ENCODE peak calls at places on chromosome 16, in six cellular contexts. F is breast epithelium, E is psoas muscle, S is H1, Q is heart right ventricle, Z is PC-9. H is an unnamed sample.

GRCh38 chr16:13436641-13437423 is 483.1 kb upstream of the ERCC4 start:
- DNase-seq in F (no peak), E (no peak), S (no peak), Q (no peak), Z (peak), H (no peak)

GRCh38 chr16:19808061-19808621 is 76.5 kb downstream of the GPRC5B start:
- DNase-seq in F (no peak), E (no peak), S (no peak), Q (no peak), Z (peak), H (no peak)

GRCh38 chr16:62829615-62830014 is 793.4 kb upstream of the CDH8 start:
- DNase-seq in F (no peak), E (no peak), S (no peak), Q (no peak), Z (no peak), H (no peak)

GRCh38 chr16:87123356-87124001 is 193.7 kb downstream of the C16orf95 start:
- DNase-seq in F (no peak), E (no peak), S (no peak), Q (no peak), Z (no peak), H (no peak)

GRCh38 chr16:1385232-1385631 is 29.3 kb downstream of the UNKL start:
- DNase-seq in F (no peak), E (no peak), S (no peak), Q (no peak), Z (no peak), H (no peak)

GRCh38 chr16:21100447-21100846 is 50.2 kb downstream of the DNAH3 start:
- DNase-seq in F (no peak), E (no peak), S (no peak), Q (no peak), Z (no peak), H (no peak)

GRCh38 chr16:15949210-15950166 is at the start of gene ABCC1:
- DNase-seq in F (no peak), E (peak), S (peak), Q (peak), Z (no peak), H (peak)

GRCh38 chr16:70740919-70741778 is 55.3 kb upstream of the MTSS2 start:
- DNase-seq in F (no peak), E (no peak), S (no peak), Q (no peak), Z (no peak), H (no peak)

GRCh38 chr16:23836404-23837291 is 865 bp downstream of the PRKCB start:
- DNase-seq in F (no peak), E (peak), S (peak), Q (no peak), Z (no peak), H (peak)

GRCh38 chr16:11155284-11155806 is 100.7 kb downstream of the SOCS1 start:
- DNase-seq in F (no peak), E (no peak), S (no peak), Q (no peak), Z (peak), H (no peak)

GRCh38 chr16:86732621-86733297 is 154.4 kb downstream of the FOXL1 start:
- DNase-seq in F (no peak), E (no peak), S (peak), Q (no peak), Z (no peak), H (no peak)

GRCh38 chr16:9820481-9821246 is 361.6 kb downstream of the GRIN2A start:
- DNase-seq in F (no peak), E (no peak), S (no peak), Q (no peak), Z (no peak), H (no peak)

GRCh38 chr16:8729779-8730334 is 55.4 kb downstream of the ABAT start:
- DNase-seq in F (peak), E (no peak), S (no peak), Q (no peak), Z (no peak), H (no peak)

GRCh38 chr16:24841291-24841690 is 4.5 kb upstream of the SLC5A11 start:
- DNase-seq in F (no peak), E (no peak), S (no peak), Q (no peak), Z (no peak), H (no peak)

GRCh38 chr16:28915181-28915580 is 9.9 kb downstream of the RABEP2 start:
- DNase-seq in F (no peak), E (no peak), S (no peak), Q (no peak), Z (no peak), H (no peak)

GRCh38 chr16:6249863-6250262 is 1082.8 kb upstream of the RBFOX1 start:
- DNase-seq in F (no peak), E (no peak), S (no peak), Q (no peak), Z (no peak), H (no peak)

GRCh38 chr16:87701505-87701921 is 64.3 kb downstream of the KLHDC4 start:
- DNase-seq in F (no peak), E (no peak), S (no peak), Q (no peak), Z (no peak), H (no peak)

GRCh38 chr16:81036751-81037350 is 1.2 kb downstream of the ATMIN start:
- DNase-seq in F (no peak), E (no peak), S (no peak), Q (peak), Z (no peak), H (no peak)

GRCh38 chr16:53052519-53053501 is at the start of gene CHD9NB:
- DNase-seq in F (no peak), E (no peak), S (no peak), Q (no peak), Z (peak), H (no peak)

GRCh38 chr16:21684199-21684598 is 20.4 kb downstream of the OTOA start:
- DNase-seq in F (no peak), E (no peak), S (peak), Q (no peak), Z (no peak), H (peak)

GRCh38 chr16:269061-269796 is 6.5 kb downstream of the RGS11 start:
- DNase-seq in F (no peak), E (no peak), S (no peak), Q (no peak), Z (no peak), H (no peak)

GRCh38 chr16:72013888-72014538 is 5.5 kb downstream of the DHODH start:
- DNase-seq in F (no peak), E (peak), S (no peak), Q (peak), Z (no peak), H (no peak)

GRCh38 chr16:21083729-21084268 is 66.8 kb downstream of the DNAH3 start:
- DNase-seq in F (no peak), E (peak), S (peak), Q (peak), Z (no peak), H (peak)

GRCh38 chr16:58733248-58733670 is 857 bp downstream of the GOT2 start:
- DNase-seq in F (no peak), E (peak), S (no peak), Q (no peak), Z (no peak), H (no peak)

GRCh38 chr16:397135-397661 is at the start of gene NME4:
- DNase-seq in F (no peak), E (no peak), S (peak), Q (no peak), Z (no peak), H (no peak)

GRCh38 chr16:20763461-20764232 is at the start of gene ACSM3:
- DNase-seq in F (no peak), E (no peak), S (peak), Q (peak), Z (peak), H (no peak)

GRCh38 chr16:9612267-9612666 is 520.8 kb downstream of the HAPSTR1 start:
- DNase-seq in F (no peak), E (no peak), S (no peak), Q (no peak), Z (no peak), H (no peak)

GRCh38 chr16:593406-593805 is 3.5 kb downstream of the RAB40C start:
- DNase-seq in F (peak), E (no peak), S (no peak), Q (no peak), Z (peak), H (no peak)

GRCh38 chr16:12959072-12959471 is 57.7 kb downstream of the SHISA9 start:
- DNase-seq in F (no peak), E (no peak), S (no peak), Q (no peak), Z (no peak), H (no peak)

GRCh38 chr16:11356573-11357331 is 11.5 kb downstream of the RMI2 start:
- DNase-seq in F (no peak), E (peak), S (peak), Q (peak), Z (no peak), H (peak)

GRCh38 chr16:5791011-5791410 is 693.4 kb upstream of the EEF2KMT start:
- DNase-seq in F (no peak), E (no peak), S (no peak), Q (no peak), Z (no peak), H (no peak)

GRCh38 chr16:3963203-3963602 is 82.7 kb upstream of the CREBBP start:
- DNase-seq in F (no peak), E (no peak), S (no peak), Q (no peak), Z (no peak), H (no peak)

GRCh38 chr16:65414284-65414984 is 292.6 kb upstream of the CDH11 start:
- DNase-seq in F (no peak), E (no peak), S (no peak), Q (no peak), Z (peak), H (no peak)

GRCh38 chr16:88376053-88376834 is 6.5 kb upstream of the ZNF469 start:
- DNase-seq in F (no peak), E (peak), S (no peak), Q (no peak), Z (no peak), H (peak)

GRCh38 chr16:67176662-67177061 is 6.3 kb downstream of the NOL3 start:
- DNase-seq in F (no peak), E (no peak), S (no peak), Q (no peak), Z (no peak), H (no peak)
- H3K27ac ChIP-seq in F (no peak), E (no peak), S (no peak), Q (no peak), Z (no peak), H (no peak)

GRCh38 chr16:84340305-84341040 is 27.9 kb upstream of the ATP2C2 start:
- DNase-seq in F (peak), E (no peak), S (no peak), Q (no peak), Z (peak), H (no peak)
- H3K27ac ChIP-seq in F (no peak), E (no peak), S (no peak), Q (no peak), Z (no peak), H (no peak)

DNA sequence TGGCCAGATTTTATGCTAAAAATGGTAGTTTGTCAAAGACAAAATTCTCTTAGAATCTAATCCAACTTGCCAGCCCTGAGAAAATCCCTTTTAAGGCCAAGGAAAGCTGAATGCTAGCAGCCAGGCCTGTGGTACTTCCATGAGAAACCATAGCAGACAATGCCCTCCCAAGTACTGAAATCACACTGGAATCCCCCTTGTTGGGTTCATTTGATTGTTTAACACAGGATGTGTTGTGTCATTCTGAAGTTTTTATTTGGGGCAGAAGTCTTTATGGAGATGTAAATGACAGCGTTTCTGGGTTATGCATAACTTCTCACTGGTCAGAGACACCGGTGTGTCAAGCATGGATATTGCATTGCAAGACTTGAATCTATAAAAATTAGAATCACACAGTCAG is 6.0 kb upstream of the ARL2BP start:
- DNase-seq in F (no peak), E (no peak), S (no peak), Q (no peak), Z (no peak), H (no peak)
- H3K27ac ChIP-seq in F (no peak), E (no peak), S (no peak), Q (no peak), Z (no peak), H (no peak)

GRCh38 chr16:69434066-69434465 is 9.6 kb downstream of the CYB5B start:
- DNase-seq in F (no peak), E (no peak), S (no peak), Q (no peak), Z (no peak), H (no peak)

GRCh38 chr16:69438465-69438864 is 14.0 kb downstream of the CYB5B start:
- DNase-seq in F (no peak), E (no peak), S (no peak), Q (no peak), Z (no peak), H (no peak)

GRCh38 chr16:69440236-69440635 is 15.8 kb downstream of the CYB5B start:
- DNase-seq in F (no peak), E (no peak), S (no peak), Q (no peak), Z (no peak), H (no peak)

GRCh38 chr16:69432069-69432468 is 7.7 kb downstream of the CYB5B start:
- DNase-seq in F (no peak), E (no peak), S (no peak), Q (no peak), Z (no peak), H (no peak)

GRCh38 chr16:69435977-69436729 is 11.7 kb downstream of the CYB5B start:
- DNase-seq in F (no peak), E (no peak), S (no peak), Q (no peak), Z (no peak), H (no peak)
- H3K27ac ChIP-seq in F (no peak), E (no peak), S (no peak), Q (no peak), Z (peak), H (no peak)

DNA sequence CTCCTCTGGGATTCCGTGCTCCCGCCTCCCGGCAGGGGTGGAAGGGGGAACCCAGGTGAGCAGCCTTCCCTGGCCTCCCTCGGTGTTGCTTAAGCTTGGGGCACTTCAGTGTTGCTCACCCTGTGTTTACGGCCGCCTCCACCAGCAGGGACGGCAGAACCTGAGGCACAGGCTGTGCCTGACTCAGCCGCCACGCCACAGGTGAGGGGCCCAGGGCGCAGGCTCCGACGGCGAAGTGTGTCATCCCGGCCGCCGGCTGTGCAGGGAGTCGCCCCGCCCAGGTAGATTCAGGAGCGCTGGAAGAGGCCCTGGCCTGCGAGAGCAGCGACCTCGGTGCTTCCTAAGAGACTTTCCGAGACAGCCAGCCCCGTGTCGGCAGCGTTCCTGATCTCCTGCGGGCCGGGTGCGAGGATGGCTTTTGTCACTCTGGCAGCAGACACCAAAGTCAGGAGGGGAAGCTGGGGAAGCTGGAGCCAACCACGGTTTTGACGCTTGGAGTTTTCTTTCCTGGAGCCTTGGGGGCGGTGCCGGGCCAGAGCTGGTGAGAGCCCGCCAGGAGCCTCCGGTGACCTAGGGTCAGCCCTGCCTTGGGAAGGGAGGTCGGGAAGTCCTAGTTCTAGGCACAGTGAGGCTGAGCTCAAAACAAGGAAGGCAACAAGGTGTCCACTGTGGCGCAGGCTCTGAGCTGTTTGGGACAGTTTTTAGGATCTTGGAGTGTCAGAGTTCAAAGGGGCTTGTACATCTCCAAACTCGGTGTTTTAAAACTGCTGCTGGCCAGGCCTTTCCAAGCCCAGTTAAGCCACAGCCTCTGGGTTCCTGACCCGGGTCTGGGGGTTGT is 2.1 kb downstream of the GSE1 start:
- DNase-seq in F (peak), E (peak), S (peak), Q (peak), Z (peak), H (no peak)
- H3K27ac ChIP-seq in F (peak), E (peak), S (no peak), Q (peak), Z (peak), H (peak)

DNA sequence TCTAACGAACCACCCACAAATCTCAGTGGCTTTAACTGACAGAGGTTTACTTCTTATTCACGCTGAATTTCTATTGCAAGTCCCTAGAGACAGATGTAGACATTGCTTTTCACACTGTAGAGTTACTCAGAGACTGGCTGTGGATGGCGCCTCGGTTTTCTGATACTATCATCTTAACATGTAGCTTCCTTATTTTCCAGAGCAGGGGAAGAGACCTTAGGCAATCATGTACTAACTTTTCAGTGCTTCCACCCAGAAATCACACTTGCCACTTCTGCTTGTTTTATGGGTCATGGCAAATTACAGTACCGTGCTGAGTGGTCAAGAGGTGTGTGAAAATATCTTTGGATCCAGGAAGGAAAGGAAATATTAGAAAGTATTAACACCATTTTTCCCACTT is 65.4 kb downstream of the MAF start:
- DNase-seq in F (no peak), E (no peak), S (no peak), Q (no peak), Z (no peak), H (no peak)
- H3K27ac ChIP-seq in F (no peak), E (peak), S (no peak), Q (no peak), Z (no peak), H (no peak)

DNA sequence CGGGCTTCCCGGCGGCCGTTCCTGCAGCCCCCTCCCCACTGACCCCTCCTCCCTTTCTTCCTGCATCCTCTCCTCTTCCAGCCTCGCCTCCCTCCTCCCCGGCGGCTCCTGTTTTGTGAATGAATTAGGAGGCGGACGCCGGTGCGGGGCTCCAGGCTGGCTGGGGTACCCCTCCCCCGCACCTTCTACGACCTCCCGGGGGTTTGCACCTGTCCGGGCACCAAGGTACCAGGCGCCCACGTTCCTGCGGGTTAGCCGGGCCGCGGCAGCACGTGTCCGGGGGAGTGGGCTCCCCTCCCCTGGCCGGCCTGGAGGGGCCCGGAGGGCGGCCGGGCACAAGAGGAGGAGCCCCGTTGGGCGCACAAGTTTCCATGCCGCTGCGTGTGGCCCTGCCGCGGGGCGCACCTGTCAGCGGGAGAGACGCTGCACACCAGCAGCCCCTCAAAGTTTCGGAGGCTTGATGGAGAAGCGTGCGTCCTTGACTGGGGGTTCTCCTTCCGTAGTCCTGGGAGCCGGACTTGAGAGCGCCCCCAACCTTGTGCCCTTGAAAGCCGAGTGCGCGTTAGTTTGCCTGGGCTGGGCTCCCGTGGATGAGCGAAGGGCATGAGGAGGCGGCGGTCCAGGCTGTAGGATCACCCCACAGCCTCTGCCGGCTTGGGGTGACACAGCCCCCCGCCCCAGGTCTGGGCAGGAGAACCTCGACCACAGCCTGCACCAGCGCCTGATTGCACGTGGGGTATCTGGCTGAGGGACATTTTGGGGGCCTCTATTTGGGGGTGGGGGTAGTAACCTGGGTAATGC is 1.2 kb downstream of the HAS3 start:
- DNase-seq in F (no peak), E (no peak), S (peak), Q (no peak), Z (no peak), H (no peak)
- H3K27ac ChIP-seq in F (no peak), E (no peak), S (no peak), Q (no peak), Z (no peak), H (no peak)

GRCh38 chr16:17497648-17498047 is 26.9 kb upstream of the XYLT1 start:
- DNase-seq in F (no peak), E (no peak), S (no peak), Q (no peak), Z (no peak), H (no peak)
- H3K27ac ChIP-seq in F (no peak), E (no peak), S (no peak), Q (no peak), Z (no peak), H (no peak)

GRCh38 chr16:27318399-27319256 is 4.9 kb downstream of the IL4R start:
- DNase-seq in F (no peak), E (peak), S (no peak), Q (no peak), Z (peak), H (no peak)

GRCh38 chr16:27315333-27316037 is 1.7 kb downstream of the IL4R start:
- DNase-seq in F (no peak), E (peak), S (peak), Q (peak), Z (peak), H (no peak)

GRCh38 chr16:27316038-27316680 is 2.4 kb downstream of the IL4R start:
- DNase-seq in F (no peak), E (no peak), S (no peak), Q (no peak), Z (no peak), H (no peak)

GRCh38 chr16:27317738-27318398 is 4.1 kb downstream of the IL4R start:
- DNase-seq in F (no peak), E (no peak), S (no peak), Q (no peak), Z (no peak), H (no peak)

GRCh38 chr16:27317320-27317719 is 3.5 kb downstream of the IL4R start:
- DNase-seq in F (no peak), E (no peak), S (no peak), Q (no peak), Z (no peak), H (no peak)
- H3K27ac ChIP-seq in F (peak), E (no peak), S (no peak), Q (no peak), Z (peak), H (peak)

GRCh38 chr16:85312642-85313540 is 200.6 kb upstream of the CIBAR2 start:
- DNase-seq in F (no peak), E (no peak), S (peak), Q (no peak), Z (no peak), H (no peak)
- H3K27ac ChIP-seq in F (no peak), E (peak), S (peak), Q (no peak), Z (no peak), H (peak)